ENCODE peak calls at places on chromosomes 2 and 18, in nine cellular contexts. One of them, this sample, is unnamed.

GRCh38 chr2:48717826-48718225 is 37.7 kb downstream of the LHCGR start:
- DNase-seq in stomach: no peak
- DNase-seq in vagina: no peak
- DNase-seq in GM12878: no peak
- DNase-seq in HCT116: no peak
- DNase-seq in sigmoid colon: no peak
- DNase-seq in transverse colon: no peak
- DNase-seq in spleen: no peak
- DNase-seq in breast epithelium: no peak
- DNase-seq in this sample: no peak

GRCh38 chr2:11562476-11562875 is 28.6 kb downstream of the GREB1 start:
- DNase-seq in stomach: no peak
- DNase-seq in vagina: no peak
- DNase-seq in GM12878: no peak
- DNase-seq in HCT116: no peak
- DNase-seq in sigmoid colon: peak; percentile 44
- DNase-seq in transverse colon: no peak
- DNase-seq in spleen: peak; percentile 56
- DNase-seq in breast epithelium: no peak
- DNase-seq in this sample: no peak

GRCh38 chr2:171529914-171530313 is 7.6 kb downstream of the CYBRD1 start:
- DNase-seq in stomach: no peak
- DNase-seq in vagina: no peak
- DNase-seq in GM12878: no peak
- DNase-seq in HCT116: no peak
- DNase-seq in sigmoid colon: no peak
- DNase-seq in transverse colon: no peak
- DNase-seq in spleen: no peak
- DNase-seq in breast epithelium: no peak
- DNase-seq in this sample: no peak

GRCh38 chr2:205967391-205968075 is 118.4 kb downstream of the INO80D start:
- DNase-seq in stomach: no peak
- DNase-seq in vagina: no peak
- DNase-seq in GM12878: no peak
- DNase-seq in HCT116: no peak
- DNase-seq in sigmoid colon: no peak
- DNase-seq in transverse colon: no peak
- DNase-seq in spleen: no peak
- DNase-seq in breast epithelium: no peak
- DNase-seq in this sample: peak; percentile 28

GRCh38 chr2:69113627-69114026 is 100.6 kb downstream of the ANTXR1 start:
- DNase-seq in stomach: no peak
- DNase-seq in vagina: no peak
- DNase-seq in GM12878: no peak
- DNase-seq in HCT116: no peak
- DNase-seq in sigmoid colon: no peak
- DNase-seq in transverse colon: no peak
- DNase-seq in spleen: no peak
- DNase-seq in breast epithelium: no peak
- DNase-seq in this sample: no peak

GRCh38 chr2:158045362-158045761 is 56.3 kb upstream of the UPP2 start:
- DNase-seq in stomach: no peak
- DNase-seq in vagina: no peak
- DNase-seq in GM12878: no peak
- DNase-seq in HCT116: peak; percentile 15
- DNase-seq in sigmoid colon: no peak
- DNase-seq in transverse colon: peak; percentile 42
- DNase-seq in spleen: no peak
- DNase-seq in breast epithelium: no peak
- DNase-seq in this sample: no peak

GRCh38 chr2:110126086-110126773 is 10.6 kb upstream of the MALL start:
- DNase-seq in stomach: no peak
- DNase-seq in vagina: no peak
- DNase-seq in GM12878: no peak
- DNase-seq in HCT116: no peak
- DNase-seq in sigmoid colon: no peak
- DNase-seq in transverse colon: no peak
- DNase-seq in spleen: no peak
- DNase-seq in breast epithelium: no peak
- DNase-seq in this sample: no peak

GRCh38 chr2:41928593-41928992 is 119.2 kb upstream of the PKDCC start:
- DNase-seq in stomach: no peak
- DNase-seq in vagina: no peak
- DNase-seq in GM12878: no peak
- DNase-seq in HCT116: no peak
- DNase-seq in sigmoid colon: no peak
- DNase-seq in transverse colon: no peak
- DNase-seq in spleen: no peak
- DNase-seq in breast epithelium: no peak
- DNase-seq in this sample: no peak

GRCh38 chr2:75428627-75429026 is 132.1 kb downstream of the EVA1A start:
- DNase-seq in stomach: no peak
- DNase-seq in vagina: no peak
- DNase-seq in GM12878: peak; percentile 48
- DNase-seq in HCT116: no peak
- DNase-seq in sigmoid colon: no peak
- DNase-seq in transverse colon: no peak
- DNase-seq in spleen: peak; percentile 20
- DNase-seq in breast epithelium: no peak
- DNase-seq in this sample: no peak

GRCh38 chr2:98727758-98728718 is 2.9 kb downstream of the MGAT4A start:
- DNase-seq in stomach: no peak
- DNase-seq in vagina: no peak
- DNase-seq in GM12878: no peak
- DNase-seq in HCT116: no peak
- DNase-seq in sigmoid colon: no peak
- DNase-seq in transverse colon: no peak
- DNase-seq in spleen: no peak
- DNase-seq in breast epithelium: no peak
- DNase-seq in this sample: peak; percentile 30

GRCh38 chr2:172168917-172169346 is 66.2 kb upstream of the DLX2 start:
- DNase-seq in stomach: no peak
- DNase-seq in vagina: no peak
- DNase-seq in GM12878: no peak
- DNase-seq in HCT116: no peak
- DNase-seq in sigmoid colon: no peak
- DNase-seq in transverse colon: no peak
- DNase-seq in spleen: no peak
- DNase-seq in breast epithelium: no peak
- DNase-seq in this sample: peak; percentile 8

GRCh38 chr2:218292700-218293014 is 354 bp upstream of the TMBIM1 start:
- DNase-seq in stomach: no peak
- DNase-seq in vagina: no peak
- DNase-seq in GM12878: no peak
- DNase-seq in HCT116: no peak
- DNase-seq in sigmoid colon: no peak
- DNase-seq in transverse colon: no peak
- DNase-seq in spleen: no peak
- DNase-seq in breast epithelium: no peak
- DNase-seq in this sample: no peak

GRCh38 chr2:231926180-231926741 is at the start of gene NPPC:
- DNase-seq in stomach: peak; percentile 34
- DNase-seq in vagina: no peak
- DNase-seq in GM12878: no peak
- DNase-seq in HCT116: no peak
- DNase-seq in sigmoid colon: peak; percentile 76
- DNase-seq in transverse colon: no peak
- DNase-seq in spleen: peak; percentile 76
- DNase-seq in breast epithelium: peak; percentile 58
- DNase-seq in this sample: peak; percentile 55

GRCh38 chr18:27843783-27844415 is 333.0 kb downstream of the CDH2 start:
- DNase-seq in stomach: no peak
- DNase-seq in vagina: no peak
- DNase-seq in GM12878: no peak
- DNase-seq in HCT116: no peak
- DNase-seq in sigmoid colon: no peak
- DNase-seq in transverse colon: no peak
- DNase-seq in spleen: no peak
- DNase-seq in breast epithelium: no peak
- DNase-seq in this sample: peak; percentile 85

GRCh38 chr2:156708051-156708450 is 271.9 kb downstream of the GPD2 start:
- DNase-seq in stomach: no peak
- DNase-seq in vagina: no peak
- DNase-seq in GM12878: no peak
- DNase-seq in HCT116: no peak
- DNase-seq in sigmoid colon: no peak
- DNase-seq in transverse colon: no peak
- DNase-seq in spleen: no peak
- DNase-seq in breast epithelium: no peak
- DNase-seq in this sample: no peak

DNA sequence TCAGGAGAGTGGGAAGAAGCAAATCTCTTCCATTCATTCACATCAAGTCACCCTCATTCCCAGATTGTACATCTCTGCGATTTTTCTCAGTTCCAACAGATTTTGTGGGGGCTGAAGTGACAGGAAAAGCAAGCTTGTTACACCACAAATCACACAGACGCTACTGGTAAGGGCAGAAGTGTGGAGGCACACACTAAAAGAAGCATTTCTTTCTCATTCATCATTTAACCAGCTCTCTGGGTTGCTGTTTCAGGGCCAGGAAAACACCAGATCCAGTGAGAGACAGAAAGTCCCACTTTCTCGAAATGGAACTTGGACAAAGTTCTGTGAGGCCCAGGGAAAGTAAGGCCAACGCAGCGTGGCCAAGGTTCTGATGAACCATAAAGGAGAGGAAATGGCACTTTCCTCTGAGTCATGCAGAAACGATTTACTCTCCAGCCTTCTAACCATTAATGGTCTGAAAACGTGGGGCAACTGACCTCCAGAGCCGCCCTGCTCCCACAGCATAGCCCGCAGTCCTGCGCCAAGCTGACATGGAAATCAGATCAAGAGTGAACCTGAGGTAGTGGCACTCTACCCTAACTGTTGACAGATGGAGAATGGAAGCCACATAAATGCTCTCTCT is 191.0 kb downstream of the C1D start:
- DNase-seq in stomach: no peak
- DNase-seq in vagina: peak; percentile 82
- DNase-seq in GM12878: no peak
- DNase-seq in HCT116: no peak
- DNase-seq in sigmoid colon: no peak
- DNase-seq in transverse colon: no peak
- DNase-seq in spleen: no peak
- DNase-seq in breast epithelium: no peak
- DNase-seq in this sample: peak; percentile 84
- TF ChIP-seq POLR2AphosphoS5 in stomach: no peak
- TF ChIP-seq POLR2AphosphoS5 in vagina: peak; percentile 54
- TF ChIP-seq POLR2AphosphoS5 in GM12878: no peak
- TF ChIP-seq POLR2AphosphoS5 in HCT116: no peak
- TF ChIP-seq POLR2AphosphoS5 in sigmoid colon: no peak
- TF ChIP-seq POLR2AphosphoS5 in transverse colon: no peak
- TF ChIP-seq POLR2AphosphoS5 in spleen: no peak
- TF ChIP-seq POLR2AphosphoS5 in breast epithelium: no peak
- TF ChIP-seq POLR2AphosphoS5 in this sample: peak; percentile 76

GRCh38 chr2:215382011-215382410 is 53.9 kb downstream of the FN1 start:
- DNase-seq in stomach: no peak
- DNase-seq in vagina: no peak
- DNase-seq in GM12878: no peak
- DNase-seq in HCT116: no peak
- DNase-seq in sigmoid colon: no peak
- DNase-seq in transverse colon: no peak
- DNase-seq in spleen: no peak
- DNase-seq in breast epithelium: no peak
- DNase-seq in this sample: no peak
- H3K36me3 ChIP-seq in stomach: no peaks in the 10 kb centered on the region
- H3K36me3 ChIP-seq in vagina: no peaks in the 10 kb centered on the region
- H3K36me3 ChIP-seq in GM12878: no peaks in the 10 kb centered on the region
- H3K36me3 ChIP-seq in HCT116: no peaks in the 10 kb centered on the region
- H3K36me3 ChIP-seq in sigmoid colon: peaks cover 78% of the 10 kb centered on the region
- H3K36me3 ChIP-seq in transverse colon: peaks cover 23% of the 10 kb centered on the region
- H3K36me3 ChIP-seq in spleen: no peaks in the 10 kb centered on the region
- H3K36me3 ChIP-seq in breast epithelium: no peaks in the 10 kb centered on the region
- H3K36me3 ChIP-seq in this sample: peaks cover 74% of the 10 kb centered on the region

GRCh38 chr2:790081-790480 is 112.9 kb upstream of the TMEM18 start:
- DNase-seq in stomach: no peak
- DNase-seq in vagina: no peak
- DNase-seq in GM12878: no peak
- DNase-seq in HCT116: no peak
- DNase-seq in sigmoid colon: no peak
- DNase-seq in transverse colon: no peak
- DNase-seq in spleen: no peak
- DNase-seq in breast epithelium: no peak
- DNase-seq in this sample: no peak
- TF ChIP-seq POLR2AphosphoS5 in stomach: no peak
- TF ChIP-seq POLR2AphosphoS5 in vagina: no peak
- TF ChIP-seq POLR2AphosphoS5 in GM12878: no peak
- TF ChIP-seq POLR2AphosphoS5 in HCT116: no peak
- TF ChIP-seq POLR2AphosphoS5 in sigmoid colon: no peak
- TF ChIP-seq POLR2AphosphoS5 in transverse colon: no peak
- TF ChIP-seq POLR2AphosphoS5 in spleen: no peak
- TF ChIP-seq POLR2AphosphoS5 in breast epithelium: no peak
- TF ChIP-seq POLR2AphosphoS5 in this sample: no peak

DNA sequence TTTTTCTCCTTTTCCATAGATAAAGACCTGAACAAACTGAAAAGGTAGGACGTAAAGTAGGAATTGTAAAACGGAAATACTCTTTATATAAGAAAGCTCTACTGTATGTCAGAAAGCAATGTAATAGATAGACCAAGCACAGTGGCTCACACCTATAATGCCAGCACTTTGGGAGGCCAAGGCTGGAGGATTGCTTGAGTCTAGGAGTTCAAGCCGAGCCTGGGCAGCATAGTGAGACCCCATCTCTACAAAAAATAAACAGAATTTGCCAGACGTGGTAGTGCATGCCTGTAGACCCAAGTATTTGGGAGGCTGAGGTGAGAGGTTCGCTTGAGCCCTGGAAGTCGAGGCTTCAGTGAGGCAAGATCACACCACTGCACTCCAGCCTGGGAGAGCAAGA is 7.6 kb downstream of the ZNF397 start:
- DNase-seq in stomach: no peak
- DNase-seq in vagina: no peak
- DNase-seq in GM12878: no peak
- DNase-seq in HCT116: no peak
- DNase-seq in sigmoid colon: no peak
- DNase-seq in transverse colon: no peak
- DNase-seq in spleen: no peak
- DNase-seq in breast epithelium: no peak
- DNase-seq in this sample: no peak
- H3K36me3 ChIP-seq in stomach: peaks cover 52% of the 10 kb centered on the region
- H3K36me3 ChIP-seq in vagina: no peaks in the 10 kb centered on the region
- H3K36me3 ChIP-seq in GM12878: peaks cover 13% of the 10 kb centered on the region
- H3K36me3 ChIP-seq in HCT116: peaks cover 44% of the 10 kb centered on the region
- H3K36me3 ChIP-seq in sigmoid colon: peaks cover 25% of the 10 kb centered on the region
- H3K36me3 ChIP-seq in transverse colon: peaks cover 38% of the 10 kb centered on the region
- H3K36me3 ChIP-seq in spleen: peaks cover 68% of the 10 kb centered on the region
- H3K36me3 ChIP-seq in breast epithelium: peaks cover 4% of the 10 kb centered on the region
- H3K36me3 ChIP-seq in this sample: peaks cover 15% of the 10 kb centered on the region

DNA sequence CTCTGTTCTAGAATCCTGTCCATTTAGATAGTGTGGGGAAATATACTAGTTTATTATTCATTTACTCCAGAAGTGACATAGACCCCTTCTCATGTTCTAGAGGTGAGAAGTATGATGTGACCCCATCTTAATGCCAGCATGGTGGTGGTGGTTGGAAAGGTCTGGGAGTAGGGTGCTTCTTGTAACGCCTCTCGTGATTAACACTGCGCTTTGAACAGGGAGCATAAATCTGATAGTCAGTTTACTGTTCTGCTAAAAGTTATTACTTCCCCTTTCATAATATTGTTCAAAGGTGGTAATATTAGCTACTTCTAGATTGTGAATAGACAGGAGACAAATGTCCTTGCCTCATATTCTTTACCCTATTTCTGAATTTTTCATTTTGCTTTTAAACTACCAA is 35.6 kb downstream of the EHBP1 start:
- DNase-seq in stomach: no peak
- DNase-seq in vagina: no peak
- DNase-seq in GM12878: no peak
- DNase-seq in HCT116: no peak
- DNase-seq in sigmoid colon: no peak
- DNase-seq in transverse colon: no peak
- DNase-seq in spleen: no peak
- DNase-seq in breast epithelium: no peak
- DNase-seq in this sample: no peak
- TF ChIP-seq POLR2AphosphoS5 in stomach: no peak
- TF ChIP-seq POLR2AphosphoS5 in vagina: no peak
- TF ChIP-seq POLR2AphosphoS5 in GM12878: no peak
- TF ChIP-seq POLR2AphosphoS5 in HCT116: no peak
- TF ChIP-seq POLR2AphosphoS5 in sigmoid colon: no peak
- TF ChIP-seq POLR2AphosphoS5 in transverse colon: no peak
- TF ChIP-seq POLR2AphosphoS5 in spleen: no peak
- TF ChIP-seq POLR2AphosphoS5 in breast epithelium: no peak
- TF ChIP-seq POLR2AphosphoS5 in this sample: no peak

This sample was measured in endothelial cell of umbilical vein.